ENCODE peak calls at places on chromosomes 1 and 21, in four cellular contexts. V, F, Z and N are unnamed samples.

GRCh38 chr1:193471981-193472380 is 285.6 kb upstream of the B3GALT2 start:
- DNase-seq in V (no peak), F (no peak), Z (no peak), N (no peak)

GRCh38 chr1:84502892-84503291 is 3.3 kb upstream of the SPATA1 start:
- DNase-seq in V (no peak), F (no peak), Z (no peak), N (no peak)

GRCh38 chr1:207798847-207799246 is 47.0 kb downstream of the CD46 start:
- DNase-seq in V (no peak), F (no peak), Z (no peak), N (no peak)

GRCh38 chr1:183069562-183070216 is 46.5 kb downstream of the LAMC1 start:
- DNase-seq in V (no peak), F (no peak), Z (no peak), N (no peak)

GRCh38 chr1:41496080-41497055 is 11.9 kb upstream of the EDN2 start:
- DNase-seq in V (peak), F (peak), Z (peak), N (peak)

GRCh38 chr1:16631248-16632043 is 18.1 kb upstream of the NBPF1 start:
- DNase-seq in V (peak), F (no peak), Z (no peak), N (peak)

GRCh38 chr1:59156031-59156430 is 140.9 kb upstream of the FGGY start:
- DNase-seq in V (no peak), F (no peak), Z (no peak), N (no peak)

GRCh38 chr1:236143104-236143948 is 987 bp downstream of the GPR137B start:
- DNase-seq in V (no peak), F (no peak), Z (no peak), N (no peak)

GRCh38 chr1:57162607-57163235 is 196.9 kb upstream of the C8B start:
- DNase-seq in V (no peak), F (no peak), Z (no peak), N (no peak)

GRCh38 chr1:246930830-246931548 is 759 bp downstream of the AHCTF1 start:
- DNase-seq in V (peak), F (peak), Z (peak), N (peak)
- TF ChIP-seq POLR2A in V (no peak), F (no peak), Z (no peak), N (no peak)

GRCh38 chr1:219173758-219174671 is at the start of gene LYPLAL1:
- DNase-seq in V (peak), F (peak), Z (peak), N (peak)
- TF ChIP-seq POLR2A in V (peak), F (peak), Z (peak), N (peak)

GRCh38 chr1:46718727-46719622 is at the start of gene EFCAB14:
- DNase-seq in V (peak), F (peak), Z (peak), N (peak)
- TF ChIP-seq POLR2A in V (peak), F (peak), Z (peak), N (peak)

GRCh38 chr21:14583629-14584251 is 37.6 kb upstream of the SAMSN1 start:
- DNase-seq in V (no peak), F (no peak), Z (no peak), N (no peak)

GRCh38 chr21:14585122-14585521 is 39.0 kb upstream of the SAMSN1 start:
- DNase-seq in V (no peak), F (no peak), Z (no peak), N (no peak)

GRCh38 chr21:14581902-14582457 is 35.9 kb upstream of the SAMSN1 start:
- DNase-seq in V (no peak), F (no peak), Z (no peak), N (no peak)

GRCh38 chr21:14582934-14583628 is 37.0 kb upstream of the SAMSN1 start:
- DNase-seq in V (no peak), F (no peak), Z (no peak), N (no peak)

DNA sequence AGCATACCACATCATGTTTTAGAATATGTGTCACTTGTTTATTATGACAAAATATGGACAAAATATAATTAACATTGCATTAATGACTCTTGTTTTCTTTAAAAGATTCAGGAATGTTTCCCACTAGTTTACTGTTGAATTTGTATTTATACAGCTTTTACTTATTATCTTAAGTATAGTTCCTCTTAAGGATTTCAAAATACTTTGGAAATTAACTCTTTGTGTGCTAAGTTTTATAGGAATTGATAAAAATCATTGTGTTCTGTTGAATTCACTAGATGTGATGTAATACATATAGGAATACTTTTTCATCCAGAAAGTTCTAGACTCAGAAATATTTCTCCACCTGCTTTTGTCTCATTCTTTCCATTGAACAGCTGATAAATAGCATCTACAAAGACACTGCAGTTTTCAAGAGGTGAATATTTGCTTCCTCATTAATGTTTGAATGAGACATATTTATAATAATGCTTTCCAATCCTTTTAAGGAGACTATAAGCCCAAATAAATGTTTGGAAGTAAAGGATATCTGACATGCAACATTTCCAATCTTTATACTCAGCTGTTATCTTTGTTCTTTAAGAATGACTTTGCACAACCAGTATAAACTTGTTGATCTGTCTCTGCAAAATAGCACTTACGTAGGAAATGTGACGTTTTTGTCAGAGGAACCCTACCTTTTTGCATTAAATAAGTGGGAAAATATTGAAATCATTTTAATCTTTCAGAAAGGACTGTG is 38.4 kb upstream of the SAMSN1 start:
- DNase-seq in V (no peak), F (no peak), Z (no peak), N (no peak)
- TF ChIP-seq POLR2A in V (no peak), F (no peak), Z (no peak), N (no peak)

DNA sequence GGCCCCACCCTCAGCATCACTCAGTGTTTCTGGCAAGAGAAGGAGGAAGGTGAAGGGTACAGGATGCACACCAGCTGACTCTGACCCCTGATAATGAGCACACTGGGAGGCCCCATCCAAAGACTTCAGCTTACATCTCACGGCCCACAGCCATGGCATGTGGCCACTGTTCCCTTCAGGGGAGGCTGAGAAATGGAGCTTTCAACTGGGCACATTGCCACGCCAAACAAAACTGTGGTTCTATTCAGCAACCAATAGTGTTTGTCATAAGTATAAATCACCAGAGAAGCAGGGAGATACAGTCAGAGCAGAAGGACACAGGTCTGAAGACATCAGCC is 12.7 kb upstream of the TRAF3IP3 start:
- DNase-seq in V (peak), F (no peak), Z (peak), N (no peak)
- TF ChIP-seq POLR2A in V (no peak), F (no peak), Z (no peak), N (no peak)

DNA sequence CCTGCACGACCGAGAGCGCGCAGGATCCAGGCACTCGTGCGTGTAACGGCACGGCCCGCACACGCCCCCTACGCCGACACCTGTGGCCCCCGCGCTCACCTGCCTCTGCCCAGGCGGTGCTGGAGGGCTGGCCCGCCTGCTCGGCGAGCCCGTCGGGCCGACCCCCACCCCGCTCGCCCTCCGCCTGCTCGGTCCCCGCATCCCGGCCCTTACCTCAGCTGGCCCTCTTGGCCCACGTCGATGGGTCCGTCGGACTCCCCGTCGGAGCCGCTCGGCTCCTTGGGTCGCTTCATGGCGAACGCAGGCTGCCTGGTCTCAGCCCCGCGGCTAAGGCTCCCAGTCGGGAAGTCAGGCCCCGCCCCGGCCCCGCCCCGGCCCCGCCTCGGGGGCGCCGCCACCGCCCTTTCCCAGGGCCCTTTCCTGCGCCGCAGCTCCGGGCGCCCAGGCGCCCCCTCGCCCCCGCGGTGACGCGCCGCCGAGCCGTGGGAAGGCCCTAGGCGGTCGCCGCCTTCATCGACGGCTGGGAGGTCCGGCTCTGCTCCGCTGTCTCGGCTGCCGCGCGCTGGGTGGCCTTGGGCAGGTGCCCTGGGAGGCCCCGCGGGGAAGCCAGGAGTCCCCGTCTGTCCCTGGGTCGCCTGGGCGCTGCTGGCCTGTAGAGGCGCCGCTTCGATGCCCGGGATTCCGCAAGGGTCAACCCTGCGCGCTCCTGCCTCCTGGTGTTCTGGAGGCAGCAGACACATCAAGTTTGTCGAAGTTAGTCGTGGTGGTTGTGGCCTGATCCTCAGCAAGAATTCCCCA is at the start of gene HEYL:
- DNase-seq in V (peak), F (peak), Z (peak), N (no peak)
- TF ChIP-seq POLR2A in V (no peak), F (no peak), Z (no peak), N (no peak)